ENCODE peak calls at places on chromosome X, in six cellular contexts. S is naive thymus-derived CD8-positive, alpha-beta T cell; E is G401; N is CD8-positive, alpha-beta memory T cell; Y is RPMI7951; X is stomach. L is an unnamed sample.
A peak's percentile ranks its signal among the peaks of the same experiment; 100 is the strongest.

GRCh38 chrX:18036394-18036793 is 175.3 kb upstream of the RAI2 start:
- DNase-seq in S (no peak), E (no peak), N (no peak), Y (no peak), X (no peak), L (no peak)

GRCh38 chrX:47540754-47541538 is 20.1 kb upstream of the ARAF start:
- DNase-seq in S (no peak), E (peak; percentile 94), N (no peak), Y (peak; percentile 94), X (peak; percentile 69), L (peak; percentile 79)

GRCh38 chrX:135114392-135114791 is 5.9 kb downstream of the ETDB start:
- DNase-seq in S (no peak), E (no peak), N (no peak), Y (no peak), X (no peak), L (no peak)

GRCh38 chrX:5788930-5789329 is 439.7 kb downstream of the NLGN4X start:
- DNase-seq in S (no peak), E (peak; percentile 0), N (no peak), Y (no peak), X (no peak), L (no peak)

GRCh38 chrX:15848576-15848975 is 6.0 kb downstream of the AP1S2 start:
- DNase-seq in S (no peak), E (no peak), N (no peak), Y (no peak), X (no peak), L (no peak)

GRCh38 chrX:129925305-129926092 is 19.5 kb downstream of the UTP14A start:
- DNase-seq in S (peak; percentile 64), E (peak; percentile 81), N (peak; percentile 77), Y (peak; percentile 54), X (peak; percentile 69), L (peak; percentile 78)

GRCh38 chrX:9797961-9798360 is 11.7 kb downstream of the SHROOM2 start:
- DNase-seq in S (no peak), E (no peak), N (no peak), Y (no peak), X (no peak), L (no peak)

GRCh38 chrX:118839334-118839958 is 15.8 kb downstream of the ZCCHC12 start:
- DNase-seq in S (peak; percentile 54), E (peak; percentile 59), N (peak; percentile 53), Y (peak; percentile 34), X (peak; percentile 72), L (peak; percentile 87)

GRCh38 chrX:9171841-9172240 is 137.9 kb upstream of the FAM9B start:
- DNase-seq in S (no peak), E (no peak), N (no peak), Y (peak; percentile 80), X (no peak), L (no peak)

GRCh38 chrX:154542723-154543424 is 3.8 kb downstream of the G6PD start:
- DNase-seq in S (peak; percentile 12), E (peak; percentile 64), N (peak; percentile 34), Y (no peak), X (no peak), L (no peak)

GRCh38 chrX:14529288-14529989 is at the start of gene GLRA2:
- DNase-seq in S (no peak), E (peak; percentile 60), N (no peak), Y (peak; percentile 0), X (no peak), L (peak; percentile 52)

GRCh38 chrX:152823657-152824056 is 6.9 kb downstream of the CETN2 start:
- DNase-seq in S (no peak), E (no peak), N (no peak), Y (no peak), X (no peak), L (no peak)

GRCh38 chrX:38192007-38192625 is 28.6 kb downstream of the SRPX start:
- DNase-seq in S (no peak), E (no peak), N (no peak), Y (peak; percentile 47), X (peak; percentile 28), L (no peak)

GRCh38 chrX:80721186-80721585 is 88.5 kb downstream of the BRWD3 start:
- DNase-seq in S (no peak), E (no peak), N (no peak), Y (no peak), X (no peak), L (no peak)

GRCh38 chrX:132393992-132394391 is 94.8 kb downstream of the MBNL3 start:
- DNase-seq in S (no peak), E (no peak), N (no peak), Y (no peak), X (no peak), L (no peak)

GRCh38 chrX:24676403-24677024 is 17.2 kb upstream of the POLA1 start:
- DNase-seq in S (no peak), E (no peak), N (no peak), Y (peak; percentile 10), X (no peak), L (no peak)

GRCh38 chrX:120251471-120252011 is 929 bp downstream of the ZBTB33 start:
- DNase-seq in S (peak; percentile 7), E (peak; percentile 34), N (no peak), Y (peak; percentile 16), X (peak; percentile 27), L (peak; percentile 42)

GRCh38 chrX:153766871-153767673 is 3.0 kb downstream of the PLXNB3 start:
- DNase-seq in S (no peak), E (peak; percentile 33), N (peak; percentile 19), Y (no peak), X (no peak), L (no peak)

GRCh38 chrX:13387656-13388421 is 68.0 kb upstream of the ATXN3L start:
- DNase-seq in S (no peak), E (no peak), N (no peak), Y (peak; percentile 79), X (no peak), L (no peak)

GRCh38 chrX:46882266-46882665 is 30.0 kb upstream of the JADE3 start:
- DNase-seq in S (no peak), E (no peak), N (no peak), Y (no peak), X (no peak), L (no peak)

GRCh38 chrX:25020391-25021131 is 4.8 kb upstream of the ARX start:
- DNase-seq in S (peak; percentile 19), E (no peak), N (no peak), Y (no peak), X (no peak), L (no peak)

GRCh38 chrX:41386222-41386990 is 52.4 kb downstream of the DDX3X start:
- DNase-seq in S (no peak), E (no peak), N (no peak), Y (no peak), X (no peak), L (no peak)

GRCh38 chrX:10450229-10450958 is 170.0 kb downstream of the MID1 start:
- DNase-seq in S (no peak), E (no peak), N (no peak), Y (peak; percentile 47), X (no peak), L (no peak)

GRCh38 chrX:18970465-18970864 is 13.4 kb downstream of the PHKA2 start:
- DNase-seq in S (no peak), E (no peak), N (no peak), Y (no peak), X (no peak), L (no peak)

GRCh38 chrX:48649109-48649508 is 34.5 kb upstream of the WAS start:
- DNase-seq in S (no peak), E (no peak), N (no peak), Y (no peak), X (no peak), L (no peak)

GRCh38 chrX:42090395-42090794 is 167.0 kb upstream of the CASK start:
- DNase-seq in S (no peak), E (no peak), N (no peak), Y (no peak), X (no peak), L (no peak)

GRCh38 chrX:134990475-134991473 is at the start of gene SMIM10:
- DNase-seq in S (peak; percentile 10), E (peak; percentile 0), N (peak; percentile 43), Y (peak; percentile 85), X (peak; percentile 55), L (peak; percentile 67)

GRCh38 chrX:73836956-73837477 is 274.0 kb downstream of the CHIC1 start:
- DNase-seq in S (no peak), E (no peak), N (no peak), Y (no peak), X (no peak), L (no peak)

GRCh38 chrX:28787206-28787605 is 200.0 kb downstream of the IL1RAPL1 start:
- DNase-seq in S (no peak), E (no peak), N (no peak), Y (peak; percentile 17), X (no peak), L (no peak)

GRCh38 chrX:35380808-35381700 is 417.1 kb upstream of the MAGEB16 start:
- DNase-seq in S (no peak), E (no peak), N (no peak), Y (peak; percentile 1), X (no peak), L (no peak)

GRCh38 chrX:38654302-38654701 is 93.0 kb downstream of the TSPAN7 start:
- DNase-seq in S (no peak), E (peak; percentile 63), N (no peak), Y (peak; percentile 19), X (no peak), L (no peak)

GRCh38 chrX:142483965-142484364 is 278.9 kb upstream of the MAGEC2 start:
- DNase-seq in S (no peak), E (no peak), N (no peak), Y (no peak), X (no peak), L (no peak)

GRCh38 chrX:12360991-12361598 is 222.8 kb downstream of the FRMPD4 start:
- DNase-seq in S (no peak), E (no peak), N (no peak), Y (peak; percentile 17), X (no peak), L (no peak)